ENCODE peak calls at places on chromosomes 2 and 18, in seven cellular contexts. F is effector CD8-positive, alpha-beta T cell; N is WTC11; H is PC-9; E is EL; S is NCI-H510A; I is GM13977. K is an unnamed sample.

GRCh38 chr18:63099848-63100625 is 219.5 kb downstream of the BCL2 start:
- DNase-seq in N (no peak), F (no peak), H (no peak), E (no peak), I (no peak), S (no peak), K (no peak)

GRCh38 chr2:43142921-43143438 is 83.4 kb downstream of the ZFP36L2 start:
- DNase-seq in S (no peak), E (peak; percentile 12), I (no peak), N (no peak), H (peak; percentile 37), F (no peak), K (no peak)

GRCh38 chr2:239188536-239188935 is 212.3 kb downstream of the HDAC4 start:
- DNase-seq in H (no peak), S (no peak), F (no peak), N (no peak), E (no peak), I (no peak), K (no peak)

GRCh38 chr2:100752628-100753333 is 67.2 kb upstream of the NPAS2 start:
- DNase-seq in E (peak; percentile 83), I (no peak), F (no peak), H (peak; percentile 92), N (no peak), S (no peak), K (no peak)

GRCh38 chr2:64837116-64837704 is 152.0 kb upstream of the SLC1A4 start:
- DNase-seq in H (peak; percentile 80), N (no peak), F (no peak), E (peak; percentile 74), I (no peak), S (no peak), K (no peak)

GRCh38 chr2:160270571-160271113 is 70.6 kb upstream of the ITGB6 start:
- DNase-seq in E (peak; percentile 84), S (no peak), H (no peak), F (no peak), I (no peak), N (peak; percentile 15), K (no peak)

GRCh38 chr2:31429759-31430438 is 15.4 kb upstream of the XDH start:
- DNase-seq in E (no peak), N (no peak), F (no peak), S (no peak), I (no peak), H (peak; percentile 86), K (no peak)

GRCh38 chr2:230852113-230852512 is 12.6 kb upstream of the ITM2C start:
- DNase-seq in F (no peak), S (no peak), H (no peak), I (no peak), E (no peak), N (no peak), K (no peak)

GRCh38 chr18:59271606-59272220 is 1.5 kb downstream of the RAX start:
- DNase-seq in S (no peak), H (no peak), I (no peak), E (no peak), N (no peak), F (no peak), K (no peak)

GRCh38 chr2:191319181-191319580 is 74.0 kb downstream of the MYO1B start:
- DNase-seq in H (no peak), I (no peak), S (no peak), F (no peak), E (peak; percentile 67), N (no peak), K (no peak)

GRCh38 chr18:57188851-57189565 is 42.1 kb downstream of the BOD1L2 start:
- DNase-seq in F (no peak), E (no peak), I (no peak), N (no peak), S (no peak), H (no peak), K (no peak)

GRCh38 chr18:61998957-61999356 is 106.2 kb upstream of the RNF152 start:
- DNase-seq in S (no peak), H (no peak), F (no peak), I (no peak), N (no peak), E (peak; percentile 94), K (no peak)

GRCh38 chr18:49022311-49023280 is 71.8 kb upstream of the SMAD7 start:
- DNase-seq in H (peak; percentile 28), N (no peak), I (no peak), E (no peak), S (no peak), F (no peak), K (no peak)

GRCh38 chr2:222900354-222900753 is 39.5 kb downstream of the ACSL3 start:
- DNase-seq in S (no peak), E (peak; percentile 61), N (no peak), F (no peak), H (peak; percentile 50), I (no peak), K (no peak)

GRCh38 chr2:137383391-137383790 is 580.9 kb upstream of the HNMT start:
- DNase-seq in N (no peak), S (no peak), I (no peak), H (no peak), E (no peak), F (no peak), K (peak; percentile 40)

GRCh38 chr2:141331127-141331526 is 799.7 kb downstream of the LRP1B start:
- DNase-seq in I (no peak), E (peak; percentile 49), S (no peak), F (no peak), N (no peak), H (no peak), K (peak; percentile 3)

GRCh38 chr2:127640082-127641072 is 5.6 kb upstream of the GPR17 start:
- DNase-seq in N (peak; percentile 68), F (no peak), S (peak; percentile 18), E (no peak), H (no peak), I (peak; percentile 82), K (no peak)

GRCh38 chr2:61471905-61472805 is 1.3 kb upstream of the USP34 start:
- DNase-seq in F (no peak), H (no peak), N (no peak), S (peak; percentile 20), I (peak; percentile 29), E (peak; percentile 40), K (no peak)

GRCh38 chr2:240105982-240106381 is 30.1 kb downstream of the COPS9 start:
- DNase-seq in N (no peak), I (no peak), H (no peak), F (no peak), E (no peak), S (no peak), K (no peak)

GRCh38 chr2:240615830-240616547 is 9.3 kb upstream of the GPR35 start:
- DNase-seq in F (no peak), N (no peak), H (no peak), S (no peak), I (no peak), E (no peak), K (no peak)

K was measured in iPS DF 19.7.